ENCODE peak calls at places on chromosomes 6 and 20, in nine cellular contexts. B is central memory CD4-positive, alpha-beta T cell; Q is iris pigment epithelial cell; I is effector memory CD8-positive, alpha-beta T cell; K is AG08396; D is activated T-cell treated with anti-CD3 and anti-CD28 coated beads for 1 hour; Z is OCI-LY7; X is thoracic aorta; C is brain microvascular endothelial cell. V is an unnamed sample.

GRCh38 chr6:41335296-41335695 is at the start of gene NCR2:
- DNase-seq in B (no peak), Q (no peak), I (no peak), K (no peak), D (no peak), Z (no peak), X (no peak), C (no peak), V (no peak)

GRCh38 chr6:53582963-53583362 is 38.1 kb upstream of the GCLC start:
- DNase-seq in B (no peak), Q (peak; percentile 7), I (no peak), K (no peak), D (no peak), Z (no peak), X (no peak), C (no peak), V (no peak)

GRCh38 chr20:44233436-44234016 is 13.6 kb upstream of the GDAP1L1 start:
- DNase-seq in B (no peak), Q (no peak), I (no peak), K (no peak), D (no peak), Z (no peak), X (no peak), C (no peak), V (no peak)

GRCh38 chr6:36758516-36759176 is 61.0 kb downstream of the RAB44 start:
- DNase-seq in B (no peak), Q (no peak), I (no peak), K (no peak), D (no peak), Z (peak; percentile 62), X (no peak), C (no peak), V (no peak)

GRCh38 chr6:89675949-89676753 is 37.6 kb upstream of the LYRM2 start:
- DNase-seq in B (no peak), Q (peak; percentile 57), I (no peak), K (no peak), D (no peak), Z (no peak), X (no peak), C (peak; percentile 7), V (no peak)

GRCh38 chr20:54619181-54619580 is 143.8 kb downstream of the DOK5 start:
- DNase-seq in B (no peak), Q (no peak), I (no peak), K (no peak), D (no peak), Z (no peak), X (no peak), C (no peak), V (no peak)

GRCh38 chr20:18984238-18985200 is 170.9 kb downstream of the SCP2D1 start:
- DNase-seq in B (no peak), Q (no peak), I (no peak), K (no peak), D (no peak), Z (no peak), X (no peak), C (no peak), V (no peak)

GRCh38 chr6:44737829-44738528 is 350.5 kb downstream of the CDC5L start:
- DNase-seq in B (no peak), Q (no peak), I (no peak), K (peak; percentile 2), D (no peak), Z (no peak), X (no peak), C (no peak), V (no peak)

GRCh38 chr6:53134601-53135235 is 13.9 kb downstream of the GCM1 start:
- DNase-seq in B (no peak), Q (peak; percentile 3), I (no peak), K (no peak), D (no peak), Z (no peak), X (no peak), C (no peak), V (peak; percentile 10)